ENCODE peak calls at places on chromosomes 13 and 19, in five cellular contexts. One of them, this sample, is unnamed.

GRCh38 chr19:14072535-14073231 is at the start of gene MISP3:
- DNase-seq in pulmonary artery endothelial cell: no peak
- DNase-seq in amniotic stem cell: no peak
- DNase-seq in T-helper 9 cell: no peak
- DNase-seq in SW480: peak
- DNase-seq in this sample: peak

GRCh38 chr13:82614086-82614485 is 1268.2 kb downstream of the SLITRK1 start:
- DNase-seq in pulmonary artery endothelial cell: no peak
- DNase-seq in T-helper 9 cell: no peak
- DNase-seq in SW480: no peak
- DNase-seq in amniotic stem cell: no peak
- DNase-seq in this sample: no peak

GRCh38 chr13:24893863-24894262 is 129.9 kb downstream of the RNF17 start:
- DNase-seq in pulmonary artery endothelial cell: no peak
- DNase-seq in amniotic stem cell: no peak
- DNase-seq in SW480: no peak
- DNase-seq in T-helper 9 cell: no peak
- DNase-seq in this sample: no peak

GRCh38 chr19:47651691-47652090 is 42.8 kb downstream of the BICRA start:
- DNase-seq in amniotic stem cell: no peak
- DNase-seq in pulmonary artery endothelial cell: no peak
- DNase-seq in SW480: no peak
- DNase-seq in T-helper 9 cell: no peak
- DNase-seq in this sample: no peak

GRCh38 chr19:15464394-15465385 is at the start of gene RASAL3:
- DNase-seq in SW480: no peak
- DNase-seq in amniotic stem cell: no peak
- DNase-seq in pulmonary artery endothelial cell: no peak
- DNase-seq in T-helper 9 cell: peak
- DNase-seq in this sample: no peak

GRCh38 chr19:916645-917322 is 349 bp upstream of the KISS1R start:
- DNase-seq in T-helper 9 cell: no peak
- DNase-seq in pulmonary artery endothelial cell: no peak
- DNase-seq in SW480: no peak
- DNase-seq in amniotic stem cell: no peak
- DNase-seq in this sample: no peak

GRCh38 chr13:42728507-42729180 is 52.7 kb upstream of the FAM216B start:
- DNase-seq in T-helper 9 cell: no peak
- DNase-seq in SW480: no peak
- DNase-seq in amniotic stem cell: peak
- DNase-seq in pulmonary artery endothelial cell: no peak
- DNase-seq in this sample: no peak

GRCh38 chr19:39752390-39752789 is 14.6 kb upstream of the CLC start:
- DNase-seq in T-helper 9 cell: no peak
- DNase-seq in pulmonary artery endothelial cell: no peak
- DNase-seq in SW480: no peak
- DNase-seq in amniotic stem cell: no peak
- DNase-seq in this sample: no peak

GRCh38 chr13:66689037-66689619 is 541.0 kb downstream of the PCDH9 start:
- DNase-seq in pulmonary artery endothelial cell: no peak
- DNase-seq in SW480: no peak
- DNase-seq in T-helper 9 cell: no peak
- DNase-seq in amniotic stem cell: no peak
- DNase-seq in this sample: no peak

GRCh38 chr19:1265611-1266115 is 3.5 kb upstream of the CIRBP start:
- DNase-seq in pulmonary artery endothelial cell: no peak
- DNase-seq in amniotic stem cell: peak
- DNase-seq in T-helper 9 cell: no peak
- DNase-seq in SW480: peak
- DNase-seq in this sample: peak

GRCh38 chr13:41211062-41211461 is 16.7 kb upstream of the KBTBD7 start:
- DNase-seq in T-helper 9 cell: no peak
- DNase-seq in pulmonary artery endothelial cell: no peak
- DNase-seq in SW480: no peak
- DNase-seq in amniotic stem cell: no peak
- DNase-seq in this sample: no peak

GRCh38 chr19:55652311-55653078 is 2.3 kb upstream of the U2AF2 start:
- DNase-seq in T-helper 9 cell: no peak
- DNase-seq in pulmonary artery endothelial cell: no peak
- DNase-seq in amniotic stem cell: no peak
- DNase-seq in SW480: no peak
- DNase-seq in this sample: no peak

GRCh38 chr19:6849876-6850275 is 37.5 kb upstream of the ADGRE1 start:
- DNase-seq in T-helper 9 cell: no peak
- DNase-seq in pulmonary artery endothelial cell: no peak
- DNase-seq in SW480: no peak
- DNase-seq in amniotic stem cell: no peak
- DNase-seq in this sample: no peak

GRCh38 chr19:1521636-1522035 is 2.2 kb upstream of the PLK5 start:
- DNase-seq in pulmonary artery endothelial cell: no peak
- DNase-seq in T-helper 9 cell: no peak
- DNase-seq in SW480: no peak
- DNase-seq in amniotic stem cell: no peak
- DNase-seq in this sample: no peak

GRCh38 chr13:99969368-99969933 is 2.1 kb downstream of the ZIC5 start:
- DNase-seq in T-helper 9 cell: no peak
- DNase-seq in SW480: no peak
- DNase-seq in amniotic stem cell: no peak
- DNase-seq in pulmonary artery endothelial cell: no peak
- DNase-seq in this sample: no peak

GRCh38 chr19:49877020-49877878 is at the start of the genes AKT1S1 and TBC1D17:
- DNase-seq in T-helper 9 cell: peak
- DNase-seq in SW480: peak
- DNase-seq in pulmonary artery endothelial cell: peak
- DNase-seq in amniotic stem cell: peak
- DNase-seq in this sample: peak

GRCh38 chr19:1855040-1855827 is 7.0 kb upstream of the REXO1 start:
- DNase-seq in SW480: peak
- DNase-seq in amniotic stem cell: peak
- DNase-seq in T-helper 9 cell: peak
- DNase-seq in pulmonary artery endothelial cell: peak
- DNase-seq in this sample: peak

GRCh38 chr19:10230155-10230903 is 802 bp downstream of the S1PR2 start:
- DNase-seq in T-helper 9 cell: peak
- DNase-seq in amniotic stem cell: no peak
- DNase-seq in pulmonary artery endothelial cell: no peak
- DNase-seq in SW480: no peak
- DNase-seq in this sample: peak

GRCh38 chr19:35261356-35262100 is 7.2 kb upstream of the USF2 start:
- DNase-seq in pulmonary artery endothelial cell: no peak
- DNase-seq in T-helper 9 cell: no peak
- DNase-seq in amniotic stem cell: no peak
- DNase-seq in SW480: no peak
- DNase-seq in this sample: no peak

GRCh38 chr13:99686157-99686572 is 184.9 kb downstream of the TM9SF2 start:
- DNase-seq in pulmonary artery endothelial cell: no peak
- DNase-seq in amniotic stem cell: no peak
- DNase-seq in T-helper 9 cell: no peak
- DNase-seq in SW480: no peak
- DNase-seq in this sample: peak

GRCh38 chr13:71477735-71478134 is 389.3 kb downstream of the DACH1 start:
- DNase-seq in SW480: no peak
- DNase-seq in pulmonary artery endothelial cell: no peak
- DNase-seq in T-helper 9 cell: no peak
- DNase-seq in amniotic stem cell: no peak
- DNase-seq in this sample: no peak

GRCh38 chr13:107421951-107422350 is 793.4 kb downstream of the LIG4 start:
- DNase-seq in T-helper 9 cell: no peak
- DNase-seq in SW480: no peak
- DNase-seq in amniotic stem cell: no peak
- DNase-seq in pulmonary artery endothelial cell: no peak
- DNase-seq in this sample: no peak

GRCh38 chr19:3047307-3048189 is 14.7 kb downstream of the TLE5 start:
- DNase-seq in amniotic stem cell: no peak
- DNase-seq in T-helper 9 cell: peak
- DNase-seq in pulmonary artery endothelial cell: no peak
- DNase-seq in SW480: peak
- DNase-seq in this sample: peak

GRCh38 chr19:52138614-52139290 is 986 bp downstream of the ZNF616 start:
- DNase-seq in amniotic stem cell: no peak
- DNase-seq in T-helper 9 cell: no peak
- DNase-seq in pulmonary artery endothelial cell: no peak
- DNase-seq in SW480: peak
- DNase-seq in this sample: peak

GRCh38 chr13:50161052-50161451 is 145.8 kb downstream of the KCNRG start:
- DNase-seq in SW480: no peak
- DNase-seq in T-helper 9 cell: no peak
- DNase-seq in amniotic stem cell: no peak
- DNase-seq in pulmonary artery endothelial cell: no peak
- DNase-seq in this sample: peak

GRCh38 chr13:79668353-79668752 is 187.4 kb downstream of the NDFIP2 start:
- DNase-seq in SW480: no peak
- DNase-seq in amniotic stem cell: no peak
- DNase-seq in T-helper 9 cell: no peak
- DNase-seq in pulmonary artery endothelial cell: no peak
- DNase-seq in this sample: no peak

GRCh38 chr19:1132625-1133383 is 29.0 kb downstream of the GPX4 start:
- DNase-seq in amniotic stem cell: no peak
- DNase-seq in SW480: no peak
- DNase-seq in pulmonary artery endothelial cell: no peak
- DNase-seq in T-helper 9 cell: peak
- DNase-seq in this sample: no peak

GRCh38 chr13:39281539-39282150 is 243.4 kb downstream of the NHLRC3 start:
- DNase-seq in SW480: no peak
- DNase-seq in T-helper 9 cell: no peak
- DNase-seq in pulmonary artery endothelial cell: no peak
- DNase-seq in amniotic stem cell: no peak
- DNase-seq in this sample: no peak

GRCh38 chr19:48499352-48500090 is 12.1 kb downstream of the LMTK3 start:
- DNase-seq in amniotic stem cell: no peak
- DNase-seq in pulmonary artery endothelial cell: no peak
- DNase-seq in SW480: no peak
- DNase-seq in T-helper 9 cell: no peak
- DNase-seq in this sample: no peak

GRCh38 chr13:63631006-63631405 is 2215.4 kb upstream of the PCDH20 start:
- DNase-seq in T-helper 9 cell: no peak
- DNase-seq in SW480: no peak
- DNase-seq in amniotic stem cell: no peak
- DNase-seq in pulmonary artery endothelial cell: no peak
- DNase-seq in this sample: no peak

GRCh38 chr13:25204843-25205242 is 32.8 kb upstream of the AMER2 start:
- DNase-seq in T-helper 9 cell: no peak
- DNase-seq in SW480: no peak
- DNase-seq in pulmonary artery endothelial cell: no peak
- DNase-seq in amniotic stem cell: no peak
- DNase-seq in this sample: no peak

GRCh38 chr19:47726467-47726866 is 13.2 kb downstream of the EHD2 start:
- DNase-seq in T-helper 9 cell: no peak
- DNase-seq in SW480: no peak
- DNase-seq in amniotic stem cell: no peak
- DNase-seq in pulmonary artery endothelial cell: no peak
- DNase-seq in this sample: no peak

GRCh38 chr13:45718992-45719391 is 16.9 kb downstream of the CBY2 start:
- DNase-seq in amniotic stem cell: no peak
- DNase-seq in pulmonary artery endothelial cell: peak
- DNase-seq in SW480: no peak
- DNase-seq in T-helper 9 cell: no peak
- DNase-seq in this sample: no peak

GRCh38 chr13:28336193-28336657 is 158.7 kb downstream of the FLT1 start:
- DNase-seq in T-helper 9 cell: no peak
- DNase-seq in pulmonary artery endothelial cell: peak
- DNase-seq in SW480: no peak
- DNase-seq in amniotic stem cell: no peak
- DNase-seq in this sample: no peak

GRCh38 chr13:109213714-109214113 is 572.7 kb downstream of the IRS2 start:
- DNase-seq in pulmonary artery endothelial cell: no peak
- DNase-seq in amniotic stem cell: no peak
- DNase-seq in T-helper 9 cell: no peak
- DNase-seq in SW480: no peak
- DNase-seq in this sample: no peak

GRCh38 chr19:12092065-12092867 is 27.7 kb downstream of the ZNF844 start:
- DNase-seq in amniotic stem cell: peak
- DNase-seq in pulmonary artery endothelial cell: peak
- DNase-seq in SW480: no peak
- DNase-seq in T-helper 9 cell: peak
- DNase-seq in this sample: peak

GRCh38 chr13:19685034-19685433 is 51.6 kb downstream of the MPHOSPH8 start:
- DNase-seq in pulmonary artery endothelial cell: no peak
- DNase-seq in amniotic stem cell: no peak
- DNase-seq in T-helper 9 cell: no peak
- DNase-seq in SW480: no peak
- DNase-seq in this sample: no peak